ENCODE peak calls at places on chromosomes 2 and 18, in eight cellular contexts. B is activated CD8-positive, alpha-beta memory T cell treated with anti-CD3 and anti-CD28 coated beads, Interleukin-2, amount 50 U/mL, for 4 hours; L is WTC11; V is PC-9; J is nucleus accumbens; O is neuronal stem cell; I is neural progenitor cell; M is dorsolateral prefrontal cortex. W is an unnamed sample.
A peak's percentile ranks its signal among the peaks of the same experiment; 100 is the strongest.

GRCh38 chr2:172427990-172428840 is 829 bp downstream of the ITGA6 start:
- DNase-seq in I (peak; percentile 85), M (no peak), V (peak; percentile 71), O (peak; percentile 42), L (peak; percentile 62), B (peak; percentile 71), J (peak; percentile 34), W (no peak)

GRCh38 chr2:4895376-4895775 is 796.8 kb upstream of the SOX11 start:
- DNase-seq in B (no peak), O (no peak), V (no peak), J (no peak), I (no peak), L (no peak), M (no peak), W (no peak)

GRCh38 chr2:37398990-37399389 is 54.6 kb downstream of the QPCT start:
- DNase-seq in V (no peak), J (no peak), I (no peak), L (no peak), O (no peak), M (no peak), B (no peak), W (no peak)

GRCh38 chr2:47422560-47422959 is 19.6 kb downstream of the MSH2 start:
- DNase-seq in O (no peak), M (no peak), I (no peak), V (peak; percentile 89), L (no peak), B (no peak), J (no peak), W (no peak)

GRCh38 chr2:160210599-160211138 is 10.6 kb upstream of the ITGB6 start:
- DNase-seq in O (peak; percentile 51), B (peak; percentile 68), L (peak; percentile 86), J (peak; percentile 51), M (peak; percentile 45), V (no peak), I (peak; percentile 80), W (peak; percentile 95)

GRCh38 chr2:170237572-170238120 is 59.7 kb downstream of the MYO3B start:
- DNase-seq in B (no peak), V (no peak), I (no peak), L (no peak), O (no peak), M (no peak), J (no peak), W (no peak)

GRCh38 chr2:118112771-118113334 is 24.6 kb downstream of the INSIG2 start:
- DNase-seq in M (no peak), I (no peak), O (no peak), V (peak; percentile 100), B (no peak), J (no peak), L (no peak), W (peak; percentile 70)

GRCh38 chr2:239079671-239080294 is 231.9 kb downstream of the TWIST2 start:
- DNase-seq in J (no peak), M (no peak), O (no peak), B (no peak), I (no peak), V (no peak), L (no peak), W (no peak)

GRCh38 chr18:5890261-5890605 is 5.1 kb downstream of the TMEM200C start:
- DNase-seq in J (no peak), L (no peak), V (no peak), M (peak; percentile 45), B (no peak), I (no peak), O (no peak), W (peak; percentile 24)

GRCh38 chr2:157809212-157809611 is 66.9 kb downstream of the ACVR1 start:
- DNase-seq in L (no peak), V (no peak), I (no peak), J (no peak), O (no peak), M (no peak), B (no peak), W (no peak)

GRCh38 chr2:237319887-237320286 is 94.1 kb downstream of the COL6A3 start:
- DNase-seq in M (no peak), L (no peak), O (no peak), B (no peak), V (no peak), I (no peak), J (no peak), W (no peak)

GRCh38 chr18:79496978-79497637 is 101.4 kb downstream of the NFATC1 start:
- DNase-seq in J (peak; percentile 63), B (peak; percentile 10), L (no peak), M (peak; percentile 42), O (no peak), I (no peak), V (no peak), W (no peak)

GRCh38 chr2:231452799-231453508 is 11.3 kb downstream of the NCL start:
- DNase-seq in V (peak; percentile 53), L (no peak), B (no peak), O (no peak), M (no peak), J (no peak), I (peak; percentile 48), W (peak; percentile 98)

GRCh38 chr2:68643874-68644485 is 601 bp downstream of the PROKR1 start:
- DNase-seq in J (no peak), I (no peak), M (no peak), O (no peak), L (no peak), V (no peak), B (no peak), W (no peak)

GRCh38 chr2:205706769-205707375 is 24.6 kb downstream of the NRP2 start:
- DNase-seq in V (no peak), B (no peak), J (peak; percentile 28), M (no peak), I (no peak), O (no peak), L (no peak), W (peak; percentile 39)

GRCh38 chr2:148640767-148641166 is 3.8 kb upstream of the EPC2 start:
- DNase-seq in O (no peak), B (no peak), I (peak; percentile 23), V (no peak), L (no peak), M (no peak), J (peak; percentile 39), W (no peak)

GRCh38 chr18:2746274-2746673 is 90.7 kb downstream of the SMCHD1 start:
- DNase-seq in J (no peak), O (no peak), V (no peak), I (no peak), M (no peak), L (no peak), B (no peak), W (no peak)

GRCh38 chr2:29755829-29756228 is 165.6 kb downstream of the ALK start:
- DNase-seq in I (no peak), J (peak; percentile 48), V (no peak), L (no peak), M (no peak), B (no peak), O (no peak), W (no peak)

GRCh38 chr2:46230677-46231425 is 66.4 kb upstream of the EPAS1 start:
- DNase-seq in O (no peak), I (no peak), B (no peak), L (no peak), M (no peak), J (no peak), V (no peak), W (peak; percentile 55)

GRCh38 chr18:54284967-54285785 is 15.9 kb downstream of the POLI start:
- DNase-seq in O (no peak), M (no peak), I (no peak), V (no peak), L (no peak), B (peak; percentile 18), J (no peak), W (peak; percentile 44)

GRCh38 chr18:3623769-3624545 is 174.0 kb downstream of the TGIF1 start:
- DNase-seq in J (no peak), M (peak; percentile 52), B (no peak), I (peak; percentile 93), O (peak; percentile 83), L (peak; percentile 45), V (peak; percentile 98), W (peak; percentile 97)

GRCh38 chr2:49035477-49035876 is 118.8 kb downstream of the FSHR start:
- DNase-seq in I (no peak), B (no peak), M (no peak), J (no peak), L (no peak), O (no peak), V (no peak), W (no peak)

GRCh38 chr2:216031960-216032689 is 18.8 kb upstream of the MREG start:
- DNase-seq in J (no peak), B (no peak), M (no peak), V (no peak), I (no peak), L (no peak), O (no peak), W (no peak)

GRCh38 chr18:45687617-45688016 is 36.4 kb upstream of the SLC14A1 start:
- DNase-seq in L (no peak), O (no peak), M (no peak), J (no peak), V (no peak), I (no peak), B (no peak), W (no peak)

GRCh38 chr2:196160101-196160500 is 11.3 kb downstream of the STK17B start:
- DNase-seq in L (no peak), M (no peak), O (no peak), J (no peak), I (peak; percentile 24), V (peak; percentile 79), B (peak; percentile 50), W (peak; percentile 82)

GRCh38 chr2:189268763-189269162 is 89.2 kb upstream of the COL5A2 start:
- DNase-seq in L (no peak), V (no peak), O (no peak), B (no peak), M (no peak), I (no peak), J (no peak), W (no peak)

GRCh38 chr2:240428245-240428644 is 7.2 kb upstream of the GPC1 start:
- DNase-seq in L (no peak), M (peak; percentile 8), V (no peak), O (no peak), I (no peak), J (no peak), B (no peak), W (no peak)

GRCh38 chr2:190718652-190719526 is 70.0 kb downstream of the NAB1 start:
- DNase-seq in V (peak; percentile 96), L (no peak), J (no peak), M (no peak), I (no peak), B (peak; percentile 34), O (no peak), W (peak; percentile 99)

GRCh38 chr2:10239561-10239967 is 63.1 kb upstream of the HPCAL1 start:
- DNase-seq in V (no peak), M (no peak), J (no peak), B (peak; percentile 13), L (peak; percentile 67), I (no peak), O (no peak), W (peak; percentile 13)

GRCh38 chr2:177908182-177908581 is 164.4 kb downstream of the PDE11A start:
- DNase-seq in O (no peak), I (no peak), L (peak; percentile 15), V (no peak), J (no peak), B (no peak), M (no peak), W (no peak)

GRCh38 chr2:101386599-101387150 is 628 bp downstream of the CREG2 start:
- DNase-seq in M (no peak), I (peak; percentile 21), B (no peak), J (peak; percentile 13), V (no peak), L (peak; percentile 23), O (no peak), W (no peak)

GRCh38 chr2:10094271-10094814 is 14.1 kb upstream of the CYS1 start:
- DNase-seq in B (no peak), J (peak; percentile 24), V (no peak), L (peak; percentile 28), M (no peak), O (no peak), I (peak; percentile 89), W (no peak)

GRCh38 chr2:37414470-37414949 is 70.1 kb downstream of the QPCT start:
- DNase-seq in M (no peak), O (peak; percentile 44), I (peak; percentile 74), J (no peak), L (no peak), B (no peak), V (peak; percentile 65), W (no peak)

GRCh38 chr2:215386566-215386965 is 49.3 kb downstream of the FN1 start:
- DNase-seq in O (no peak), M (no peak), I (no peak), J (no peak), L (no peak), V (no peak), B (no peak), W (no peak)